ENCODE peak calls at places on chromosome 17, in ten cellular contexts. T is retinal pigment epithelial cell; Q is immature natural killer cell; D is stimulated activated CD8-positive, alpha-beta memory T cell treated with anti-CD3 and anti-CD28 coated beads, Interleukin-7, amount 100 ng/mL, for 1 hour; U is PC-9; V is breast epithelium; I is cardiac fibroblast; A is cardiac septum; W is Caki2; O is activated T-cell treated with anti-CD3 and anti-CD28 coated beads, Interleukin-2, amount 50 U/mL, for 24 hours. G is an unnamed sample.

GRCh38 chr17:48261297-48261880 is 153.8 kb downstream of the SNX11 start:
- DNase-seq in W (peak), A (no peak), I (no peak), O (no peak), Q (no peak), V (no peak), T (no peak), U (no peak), D (no peak), G (peak)

GRCh38 chr17:46878055-46878454 is 26.7 kb downstream of the WNT9B start:
- DNase-seq in Q (no peak), U (no peak), W (no peak), A (peak), T (no peak), V (no peak), D (no peak), O (no peak), I (no peak), G (no peak)

GRCh38 chr17:48486557-48486956 is 44.3 kb downstream of the HOXB1 start:
- DNase-seq in T (peak), U (no peak), Q (no peak), V (no peak), D (no peak), W (peak), A (no peak), O (no peak), I (peak), G (peak)

GRCh38 chr17:55420776-55421178 is 858 bp downstream of the MMD start:
- DNase-seq in T (no peak), V (peak), O (peak), A (peak), Q (peak), U (no peak), D (no peak), I (peak), W (no peak), G (peak)

GRCh38 chr17:68355093-68355492 is 63.8 kb downstream of the ARSG start:
- DNase-seq in I (peak), A (no peak), W (no peak), U (no peak), T (no peak), Q (no peak), D (no peak), O (no peak), V (no peak), G (peak)

GRCh38 chr17:34633351-34633750 is 54.0 kb downstream of the TMEM132E start:
- DNase-seq in U (no peak), V (no peak), A (no peak), O (no peak), W (no peak), D (no peak), Q (no peak), T (no peak), I (no peak), G (no peak)

GRCh38 chr17:45946841-45947256 is 52.2 kb upstream of the STH start:
- DNase-seq in O (no peak), V (peak), W (no peak), A (no peak), D (no peak), I (peak), T (no peak), U (no peak), Q (no peak), G (no peak)

GRCh38 chr17:75130059-75130631 is 1.4 kb downstream of the NT5C start:
- DNase-seq in I (no peak), Q (no peak), U (no peak), V (no peak), A (no peak), D (no peak), T (no peak), W (no peak), O (no peak), G (no peak)

GRCh38 chr17:49851387-49852291 is 3.8 kb upstream of the TAC4 start:
- DNase-seq in D (peak), O (peak), A (peak), Q (peak), V (peak), T (no peak), U (peak), I (peak), W (no peak), G (peak)

GRCh38 chr17:67994827-67995567 is 1.3 kb downstream of the C17orf58 start:
- DNase-seq in U (no peak), D (no peak), I (peak), Q (no peak), A (no peak), O (no peak), V (no peak), W (peak), T (peak), G (peak)

GRCh38 chr17:66652840-66653507 is 181.9 kb upstream of the CACNG5 start:
- DNase-seq in W (no peak), Q (no peak), T (no peak), A (no peak), U (no peak), V (no peak), I (no peak), O (no peak), D (no peak), G (no peak)

GRCh38 chr17:58277726-58278595 is 2.8 kb downstream of the MPO start:
- DNase-seq in Q (no peak), O (no peak), V (no peak), I (no peak), A (no peak), D (no peak), U (no peak), T (no peak), W (no peak), G (no peak)

GRCh38 chr17:83173180-83173996 is 94.0 kb downstream of the METRNL start:
- DNase-seq in I (no peak), U (no peak), D (no peak), T (no peak), Q (no peak), O (peak), V (peak), A (peak), W (no peak), G (no peak)